ENCODE peak calls at places on chromosome 4, in eight cellular contexts. One of them, this sample, is unnamed.
A peak's percentile ranks its signal among the peaks of the same experiment; 100 is the strongest.

GRCh38 chr4:98406819-98407218 is 145.6 kb downstream of the RAP1GDS1 start:
- DNase-seq in activated CD4-positive, CD25-positive, alpha-beta regulatory T cell: no peak
- DNase-seq in Kasumi-1: no peak
- DNase-seq in endothelial cell: no peak
- DNase-seq in hippocampal formation: no peak
- DNase-seq in NCI-H1930: no peak
- DNase-seq in NCI-H2171 treated with DMSO at 0.1 percent for 48 hours: no peak
- DNase-seq in body of pancreas: no peak
- DNase-seq in this sample: no peak

GRCh38 chr4:87060957-87061356 is 126.1 kb downstream of the AFF1 start:
- DNase-seq in NCI-H1930: no peak
- DNase-seq in hippocampal formation: no peak
- DNase-seq in activated CD4-positive, CD25-positive, alpha-beta regulatory T cell: no peak
- DNase-seq in Kasumi-1: no peak
- DNase-seq in NCI-H2171 treated with DMSO at 0.1 percent for 48 hours: no peak
- DNase-seq in body of pancreas: no peak
- DNase-seq in endothelial cell: no peak
- DNase-seq in this sample: no peak

GRCh38 chr4:166657261-166657660 is 577.0 kb downstream of the SPOCK3 start:
- DNase-seq in NCI-H2171 treated with DMSO at 0.1 percent for 48 hours: no peak
- DNase-seq in NCI-H1930: no peak
- DNase-seq in hippocampal formation: no peak
- DNase-seq in body of pancreas: no peak
- DNase-seq in Kasumi-1: no peak
- DNase-seq in endothelial cell: no peak
- DNase-seq in activated CD4-positive, CD25-positive, alpha-beta regulatory T cell: no peak
- DNase-seq in this sample: no peak

GRCh38 chr4:84499065-84499982 is at the start of gene NKX6-1:
- DNase-seq in hippocampal formation: no peak
- DNase-seq in NCI-H1930: peak; percentile 92
- DNase-seq in body of pancreas: peak; percentile 95
- DNase-seq in activated CD4-positive, CD25-positive, alpha-beta regulatory T cell: no peak
- DNase-seq in NCI-H2171 treated with DMSO at 0.1 percent for 48 hours: peak; percentile 78
- DNase-seq in endothelial cell: peak; percentile 92
- DNase-seq in Kasumi-1: peak; percentile 76
- DNase-seq in this sample: peak; percentile 67

GRCh38 chr4:2063557-2064275 is 4.6 kb downstream of the NAT8L start:
- DNase-seq in NCI-H1930: no peak
- DNase-seq in NCI-H2171 treated with DMSO at 0.1 percent for 48 hours: no peak
- DNase-seq in activated CD4-positive, CD25-positive, alpha-beta regulatory T cell: no peak
- DNase-seq in Kasumi-1: no peak
- DNase-seq in hippocampal formation: no peak
- DNase-seq in body of pancreas: no peak
- DNase-seq in endothelial cell: no peak
- DNase-seq in this sample: no peak

GRCh38 chr4:177047070-177047850 is 254.5 kb upstream of the VEGFC start:
- DNase-seq in endothelial cell: peak; percentile 81
- DNase-seq in hippocampal formation: peak; percentile 33
- DNase-seq in NCI-H1930: peak; percentile 10
- DNase-seq in NCI-H2171 treated with DMSO at 0.1 percent for 48 hours: peak; percentile 12
- DNase-seq in body of pancreas: peak; percentile 47
- DNase-seq in Kasumi-1: peak; percentile 76
- DNase-seq in activated CD4-positive, CD25-positive, alpha-beta regulatory T cell: peak; percentile 4
- DNase-seq in this sample: peak; percentile 1

GRCh38 chr4:155745984-155746383 is 12.8 kb upstream of the GUCY1B1 start:
- DNase-seq in body of pancreas: no peak
- DNase-seq in NCI-H2171 treated with DMSO at 0.1 percent for 48 hours: no peak
- DNase-seq in endothelial cell: no peak
- DNase-seq in activated CD4-positive, CD25-positive, alpha-beta regulatory T cell: no peak
- DNase-seq in hippocampal formation: no peak
- DNase-seq in Kasumi-1: no peak
- DNase-seq in NCI-H1930: no peak
- DNase-seq in this sample: no peak

GRCh38 chr4:22090655-22091350 is 142.2 kb upstream of the KCNIP4 start:
- DNase-seq in endothelial cell: no peak
- DNase-seq in NCI-H1930: no peak
- DNase-seq in NCI-H2171 treated with DMSO at 0.1 percent for 48 hours: no peak
- DNase-seq in activated CD4-positive, CD25-positive, alpha-beta regulatory T cell: no peak
- DNase-seq in hippocampal formation: no peak
- DNase-seq in body of pancreas: no peak
- DNase-seq in Kasumi-1: no peak
- DNase-seq in this sample: no peak

GRCh38 chr4:150229538-150229937 is 151.3 kb downstream of the DCLK2 start:
- DNase-seq in body of pancreas: no peak
- DNase-seq in NCI-H2171 treated with DMSO at 0.1 percent for 48 hours: no peak
- DNase-seq in endothelial cell: no peak
- DNase-seq in hippocampal formation: no peak
- DNase-seq in NCI-H1930: no peak
- DNase-seq in Kasumi-1: no peak
- DNase-seq in activated CD4-positive, CD25-positive, alpha-beta regulatory T cell: no peak
- DNase-seq in this sample: no peak

GRCh38 chr4:10783351-10783750 is 98.8 kb upstream of the CLNK start:
- DNase-seq in NCI-H2171 treated with DMSO at 0.1 percent for 48 hours: no peak
- DNase-seq in body of pancreas: no peak
- DNase-seq in endothelial cell: no peak
- DNase-seq in NCI-H1930: no peak
- DNase-seq in Kasumi-1: no peak
- DNase-seq in activated CD4-positive, CD25-positive, alpha-beta regulatory T cell: no peak
- DNase-seq in hippocampal formation: no peak
- DNase-seq in this sample: no peak

GRCh38 chr4:40363382-40363920 is 28.3 kb downstream of the CHRNA9 start:
- DNase-seq in activated CD4-positive, CD25-positive, alpha-beta regulatory T cell: no peak
- DNase-seq in NCI-H2171 treated with DMSO at 0.1 percent for 48 hours: no peak
- DNase-seq in hippocampal formation: no peak
- DNase-seq in body of pancreas: peak; percentile 50
- DNase-seq in NCI-H1930: no peak
- DNase-seq in Kasumi-1: no peak
- DNase-seq in endothelial cell: no peak
- DNase-seq in this sample: no peak

GRCh38 chr4:71184195-71184781 is 154.5 kb upstream of the SLC4A4 start:
- DNase-seq in body of pancreas: peak; percentile 74
- DNase-seq in activated CD4-positive, CD25-positive, alpha-beta regulatory T cell: no peak
- DNase-seq in endothelial cell: peak; percentile 17
- DNase-seq in NCI-H1930: peak; percentile 17
- DNase-seq in hippocampal formation: peak; percentile 5
- DNase-seq in Kasumi-1: peak; percentile 81
- DNase-seq in NCI-H2171 treated with DMSO at 0.1 percent for 48 hours: peak; percentile 54
- DNase-seq in this sample: peak; percentile 24

GRCh38 chr4:94285666-94286065 is 57.0 kb downstream of the HPGDS start:
- DNase-seq in hippocampal formation: no peak
- DNase-seq in body of pancreas: peak; percentile 8
- DNase-seq in endothelial cell: no peak
- DNase-seq in Kasumi-1: no peak
- DNase-seq in NCI-H2171 treated with DMSO at 0.1 percent for 48 hours: no peak
- DNase-seq in NCI-H1930: no peak
- DNase-seq in activated CD4-positive, CD25-positive, alpha-beta regulatory T cell: no peak
- DNase-seq in this sample: no peak

GRCh38 chr4:127632420-127633403 is at the start of gene INTU:
- DNase-seq in Kasumi-1: no peak
- DNase-seq in hippocampal formation: peak; percentile 89
- DNase-seq in endothelial cell: peak; percentile 87
- DNase-seq in body of pancreas: peak; percentile 97
- DNase-seq in NCI-H1930: peak; percentile 84
- DNase-seq in NCI-H2171 treated with DMSO at 0.1 percent for 48 hours: peak; percentile 84
- DNase-seq in activated CD4-positive, CD25-positive, alpha-beta regulatory T cell: no peak
- DNase-seq in this sample: peak; percentile 86

This sample was measured in DMS 273 treated with DMSO at 0.1 percent for 48 hours.